ENCODE peak calls at places on chromosomes 5 and 9, in five cellular contexts. S, C, U, O and A are unnamed samples.

GRCh38 chr5:2750758-2751464 is 566 bp downstream of the IRX2 start:
- DNase-seq in S (no peak), C (no peak), O (no peak), U (no peak), A (no peak)

GRCh38 chr9:137115394-137116026 is 977 bp upstream of the DPP7 start:
- DNase-seq in C (no peak), S (no peak), U (no peak), O (no peak), A (no peak)

GRCh38 chr5:54309751-54310432 is 481 bp downstream of the ARL15 start:
- DNase-seq in S (peak), U (no peak), O (peak), C (peak), A (peak)

GRCh38 chr9:132214027-132214622 is 52.3 kb downstream of the NTNG2 start:
- DNase-seq in U (peak), O (peak), C (peak), S (peak), A (no peak)

GRCh38 chr5:82330506-82330905 is 52.4 kb upstream of the RPS23 start:
- DNase-seq in U (no peak), S (no peak), O (no peak), C (no peak), A (no peak)

GRCh38 chr5:27311544-27311943 is 273.2 kb upstream of the CDH9 start:
- DNase-seq in C (peak), S (no peak), O (no peak), U (peak), A (no peak)

GRCh38 chr9:80352967-80353366 is 781.2 kb downstream of the TLE4 start:
- DNase-seq in S (no peak), C (no peak), O (no peak), U (no peak), A (no peak)

GRCh38 chr9:137589441-137590122 is 730 bp downstream of the ZMYND19 start:
- DNase-seq in S (no peak), U (no peak), C (no peak), O (peak), A (no peak)

GRCh38 chr9:69118656-69119055 is 55.4 kb upstream of the TJP2 start:
- DNase-seq in O (no peak), S (no peak), C (no peak), U (no peak), A (no peak)

GRCh38 chr5:67971223-67971830 is 244.2 kb upstream of the PIK3R1 start:
- DNase-seq in C (peak), S (no peak), U (peak), O (peak), A (no peak)

GRCh38 chr5:84239509-84239908 is 145.2 kb downstream of the EDIL3 start:
- DNase-seq in C (peak), U (peak), S (peak), O (no peak), A (no peak)

GRCh38 chr9:123375725-123376132 is 19.7 kb downstream of the CRB2 start:
- DNase-seq in C (no peak), O (peak), U (peak), S (no peak), A (no peak)

GRCh38 chr5:178404987-178405386 is 172.4 kb upstream of the PHYKPL start:
- DNase-seq in S (no peak), C (no peak), U (no peak), O (no peak), A (no peak)

GRCh38 chr5:24487371-24487770 is 157.4 kb downstream of the CDH10 start:
- DNase-seq in C (no peak), S (no peak), U (no peak), O (no peak), A (no peak)

GRCh38 chr5:142826741-142827492 is 56.7 kb downstream of the ARHGAP26 start:
- DNase-seq in S (peak), C (peak), U (peak), O (peak), A (no peak)

GRCh38 chr5:66958126-66958983 is 238.2 kb downstream of the CD180 start:
- DNase-seq in U (no peak), S (no peak), O (no peak), C (peak), A (no peak)

GRCh38 chr9:69027355-69028097 is 8.0 kb upstream of the FXN start:
- DNase-seq in O (peak), U (peak), S (peak), C (peak), A (no peak)

GRCh38 chr5:80964919-80965318 is 4.8 kb downstream of the RASGRF2 start:
- DNase-seq in U (no peak), O (no peak), C (no peak), S (no peak), A (no peak)

GRCh38 chr5:74622122-74622521 is 18.4 kb downstream of the ENC1 start:
- DNase-seq in O (no peak), C (no peak), S (no peak), U (no peak), A (no peak)

GRCh38 chr5:7869474-7870136 is 657 bp downstream of the MTRR start:
- DNase-seq in C (no peak), U (no peak), O (peak), S (peak), A (no peak)

GRCh38 chr9:93037476-93037971 is 21.0 kb upstream of the SUSD3 start:
- DNase-seq in S (no peak), U (no peak), C (no peak), O (peak), A (no peak)

GRCh38 chr9:111970827-111971226 is 74.2 kb downstream of the UGCG start:
- DNase-seq in O (no peak), C (no peak), U (peak), S (no peak), A (no peak)

GRCh38 chr9:109986423-109987055 is 206.5 kb downstream of the PALM2AKAP2 start:
- DNase-seq in U (peak), C (peak), S (peak), O (no peak), A (no peak)

GRCh38 chr5:148740966-148741742 is 85.3 kb upstream of the ADRB2 start:
- DNase-seq in O (peak), S (peak), C (peak), U (peak), A (no peak)

GRCh38 chr9:127938298-127938690 is 640 bp upstream of the DPM2 start:
- DNase-seq in U (no peak), C (no peak), O (no peak), S (no peak), A (no peak)

GRCh38 chr5:124743534-124744169 is 2.8 kb downstream of the ZNF608 start:
- DNase-seq in S (no peak), O (no peak), U (peak), C (no peak), A (no peak)

GRCh38 chr9:133505186-133505830 is 19.5 kb downstream of the MYMK start:
- DNase-seq in O (no peak), C (peak), S (no peak), U (no peak), A (no peak)